ENCODE peak calls at places on chromosomes 16 and 17, in four cellular contexts. A is GM20000; R is activated T-helper 2 cell treated with anti-CD3 and anti-CD28 coated beads, Interferon-gamma antibody, Interleukin-2, Interleukin-4, amounts not matched to agents 10 μg/mL and 5 μg/mL and 100 μg/mL, durations not matched to agents 14 hours and 24 hours and 36 hours; I is D341Med. U is an unnamed sample.
A peak's percentile ranks its signal among the peaks of the same experiment; 100 is the strongest.

GRCh38 chr16:88977028-88977844 is at the start of gene CBFA2T3:
- DNase-seq in R (no peak), A (peak; percentile 61), I (no peak), U (peak; percentile 93)

GRCh38 chr17:68759343-68760140 is 158.4 kb upstream of the FAM20A start:
- DNase-seq in R (peak; percentile 40), I (peak; percentile 89), A (peak; percentile 77), U (peak; percentile 93)

GRCh38 chr17:35291802-35292201 is 48.9 kb downstream of the SLFN5 start:
- DNase-seq in I (no peak), R (no peak), A (no peak), U (no peak)

GRCh38 chr16:9119795-9120194 is 28.4 kb downstream of the HAPSTR1 start:
- DNase-seq in R (no peak), I (no peak), A (no peak), U (no peak)

GRCh38 chr16:71562552-71562951 is 14.3 kb downstream of the TAT start:
- DNase-seq in I (no peak), R (no peak), A (no peak), U (no peak)

GRCh38 chr17:38600906-38601305 is 4.8 kb downstream of the SRCIN1 start:
- DNase-seq in I (no peak), A (no peak), R (no peak), U (no peak)

GRCh38 chr17:34242976-34243731 is 11.9 kb upstream of the CCL2 start:
- DNase-seq in I (no peak), A (no peak), R (no peak), U (no peak)

GRCh38 chr16:48383877-48384304 is 1.3 kb downstream of the SIAH1 start:
- DNase-seq in I (no peak), R (no peak), A (peak; percentile 31), U (peak; percentile 64)

GRCh38 chr16:30659507-30660423 is 1.5 kb downstream of the FBRS start:
- DNase-seq in I (no peak), A (peak; percentile 50), R (peak; percentile 43), U (peak; percentile 37)

GRCh38 chr17:49193513-49194296 is 16.7 kb downstream of the GNGT2 start:
- DNase-seq in R (no peak), A (peak; percentile 54), I (peak; percentile 89), U (peak; percentile 83)

GRCh38 chr16:49350265-49351103 is 23.1 kb upstream of the C16orf78 start:
- DNase-seq in R (peak; percentile 33), A (peak; percentile 67), I (peak; percentile 82), U (peak; percentile 41)

GRCh38 chr16:21590287-21590686 is 9.1 kb upstream of the METTL9 start:
- DNase-seq in I (no peak), A (no peak), R (no peak), U (peak; percentile 40)

GRCh38 chr16:83227336-83227735 is 580.4 kb upstream of the HSBP1 start:
- DNase-seq in R (no peak), A (no peak), I (no peak), U (no peak)

GRCh38 chr16:17476414-17477259 is 5.9 kb upstream of the XYLT1 start:
- DNase-seq in I (peak; percentile 70), R (peak; percentile 31), A (peak; percentile 77), U (peak; percentile 1)

GRCh38 chr16:17171250-17172143 is 299.3 kb downstream of the XYLT1 start:
- DNase-seq in I (no peak), A (no peak), R (no peak), U (no peak)

GRCh38 chr16:4373909-4374742 is 2.5 kb downstream of the VASN start:
- DNase-seq in A (no peak), R (no peak), I (no peak), U (peak; percentile 29)

GRCh38 chr16:20911361-20911760 is 10.8 kb downstream of the LYRM1 start:
- DNase-seq in R (no peak), I (no peak), A (no peak), U (peak; percentile 63)

GRCh38 chr17:59837362-59838195 is 55.2 kb downstream of the TUBD1 start:
- DNase-seq in I (no peak), A (peak; percentile 66), R (peak; percentile 77), U (peak; percentile 99)

GRCh38 chr17:1966274-1967086 is 58.7 kb downstream of the RTN4RL1 start:
- DNase-seq in A (no peak), I (no peak), R (no peak), U (no peak)

GRCh38 chr17:66720567-66720966 is 114.3 kb upstream of the CACNG5 start:
- DNase-seq in A (no peak), I (no peak), R (no peak), U (no peak)